ENCODE peak calls at places on chromosomes 4 and X, in nine cellular contexts. X, H, C, Q, Y, G, Z, N and S are unnamed samples.

GRCh38 chr4:44629280-44629866 is 22.1 kb downstream of the YIPF7 start:
- DNase-seq in Q (peak; percentile 47), H (peak; percentile 35), Z (no peak), C (peak; percentile 54), X (no peak), N (peak; percentile 47), Y (no peak), G (no peak), S (peak; percentile 15)

GRCh38 chrX:120549483-120550452 is 11.0 kb downstream of the CUL4B start:
- DNase-seq in H (peak; percentile 83), G (no peak), X (peak; percentile 29), C (no peak), N (no peak), Q (peak; percentile 9), Z (no peak), Y (no peak), S (no peak)

GRCh38 chrX:139826065-139827044 is 106.5 kb downstream of the ATP11C start:
- DNase-seq in N (no peak), Q (no peak), H (no peak), C (no peak), Z (peak; percentile 45), Y (no peak), X (no peak), G (no peak), S (peak; percentile 4)

GRCh38 chrX:46791927-46792825 is 33.3 kb upstream of the SLC9A7 start:
- DNase-seq in Y (no peak), Z (no peak), N (peak; percentile 30), X (no peak), H (peak; percentile 63), G (no peak), Q (no peak), C (no peak), S (peak; percentile 57)

GRCh38 chr4:187464561-187464960 is 531.0 kb upstream of the ZFP42 start:
- DNase-seq in X (no peak), Z (no peak), Q (no peak), Y (no peak), G (no peak), N (no peak), C (no peak), H (no peak), S (no peak)

GRCh38 chr4:118759481-118759880 is 74.3 kb downstream of the METTL14 start:
- DNase-seq in X (no peak), C (no peak), Y (no peak), Q (no peak), H (no peak), G (no peak), Z (no peak), N (no peak), S (no peak)

GRCh38 chr4:100981447-100982204 is 365.7 kb downstream of the PPP3CA start:
- DNase-seq in N (no peak), X (no peak), Z (no peak), Y (no peak), Q (no peak), G (no peak), H (no peak), C (no peak), S (no peak)

GRCh38 chrX:123818243-123818642 is 41.6 kb upstream of the XIAP start:
- DNase-seq in X (no peak), Y (no peak), Q (no peak), G (no peak), C (no peak), N (no peak), H (no peak), Z (no peak), S (no peak)

GRCh38 chr4:28490669-28491068 is 1630.0 kb downstream of the STIM2 start:
- DNase-seq in N (no peak), H (no peak), Z (no peak), Y (no peak), C (no peak), G (no peak), X (no peak), Q (no peak), S (no peak)

GRCh38 chr4:74330295-74330750 is 22.1 kb downstream of the EPGN start:
- DNase-seq in G (no peak), Y (no peak), X (no peak), H (no peak), Q (no peak), C (no peak), N (no peak), Z (no peak), S (no peak)

GRCh38 chr4:185742766-185743165 is 69.2 kb downstream of the SORBS2 start:
- DNase-seq in N (peak; percentile 75), Z (peak; percentile 55), X (peak; percentile 54), C (no peak), Q (no peak), G (no peak), H (no peak), Y (no peak), S (no peak)

GRCh38 chr4:151582098-151582497 is 173.1 kb downstream of the FHIP1A start:
- DNase-seq in X (no peak), N (no peak), H (no peak), Y (no peak), G (no peak), Q (no peak), Z (no peak), C (no peak), S (no peak)
- H3K4me1 ChIP-seq in X (no peaks in the 10 kb centered on the region), N (peaks cover 6% of the 10 kb centered on the region), H (no peaks in the 10 kb centered on the region), Y (no peaks in the 10 kb centered on the region), G (peaks cover 15% of the 10 kb centered on the region), Q (no peaks in the 10 kb centered on the region), Z (no peaks in the 10 kb centered on the region), C (peaks cover 6% of the 10 kb centered on the region), S (no peaks in the 10 kb centered on the region)

GRCh38 chr4:75555294-75556164 is at the start of gene ODAPH:
- DNase-seq in G (no peak), C (no peak), Q (no peak), N (no peak), Z (no peak), H (no peak), X (no peak), Y (no peak), S (no peak)
- TF ChIP-seq CTCF in G (no peak), C (no peak), Q (no peak), N (no peak), Z (no peak), H (no peak), X (no peak), Y (no peak), S (no peak)

DNA sequence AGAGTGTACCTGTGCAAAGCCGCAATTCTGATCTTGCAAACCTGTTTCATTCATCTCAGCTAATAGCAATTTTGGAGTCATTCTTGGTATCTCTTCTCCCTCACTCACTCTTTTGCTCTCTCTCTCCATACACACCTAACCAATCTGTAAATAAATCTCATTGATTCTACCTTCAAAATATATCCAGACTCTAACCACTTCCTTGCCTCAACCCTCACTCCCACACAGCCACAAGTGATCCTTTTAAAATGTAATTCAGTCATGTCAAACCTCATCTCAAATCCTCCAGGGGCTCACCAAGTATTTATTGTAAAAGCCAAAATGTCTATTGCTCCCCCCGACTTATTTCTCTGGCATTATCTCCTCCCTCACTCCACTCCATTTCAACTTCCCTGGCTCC is 51.7 kb upstream of the SLC10A4 start:
- DNase-seq in Z (no peak), X (no peak), Y (no peak), H (no peak), N (no peak), C (no peak), Q (no peak), G (no peak), S (no peak)
- TF ChIP-seq POLR2A in Z (no peak), X (no peak), Y (no peak), H (no peak), N (no peak), C (no peak), Q (no peak), G (no peak), S (no peak)

GRCh38 chr4:173520921-173521473 is 9.0 kb downstream of the HAND2 start:
- DNase-seq in G (no peak), Y (no peak), X (no peak), H (no peak), Q (no peak), N (no peak), Z (no peak), C (no peak), S (no peak)
- H3K4me1 ChIP-seq in G (peaks cover 56% of the 10 kb centered on the region), Y (peaks cover 34% of the 10 kb centered on the region), X (peaks cover 48% of the 10 kb centered on the region), H (no peaks in the 10 kb centered on the region), Q (peaks cover 34% of the 10 kb centered on the region), N (peaks cover 14% of the 10 kb centered on the region), Z (no peaks in the 10 kb centered on the region), C (peaks cover 12% of the 10 kb centered on the region), S (peaks cover 4% of the 10 kb centered on the region)

GRCh38 chrX:104282326-104282725 is 27.6 kb upstream of the ESX1 start:
- DNase-seq in Y (no peak), C (no peak), N (no peak), X (no peak), Z (no peak), H (no peak), Q (no peak), G (no peak), S (no peak)

GRCh38 chrX:104285201-104285600 is 30.5 kb upstream of the ESX1 start:
- DNase-seq in Q (no peak), G (no peak), C (no peak), X (no peak), Z (no peak), Y (no peak), H (no peak), N (no peak), S (no peak)

GRCh38 chrX:104281564-104281963 is 26.8 kb upstream of the ESX1 start:
- DNase-seq in Q (no peak), X (no peak), H (no peak), Y (no peak), C (no peak), Z (no peak), G (no peak), N (no peak), S (no peak)

GRCh38 chrX:104284407-104285000 is 29.8 kb upstream of the ESX1 start:
- DNase-seq in Y (no peak), Z (no peak), G (no peak), N (no peak), Q (no peak), C (no peak), H (no peak), X (no peak), S (no peak)

GRCh38 chrX:104280609-104281008 is 25.9 kb upstream of the ESX1 start:
- DNase-seq in Q (no peak), Z (no peak), H (no peak), Y (no peak), C (no peak), G (no peak), N (no peak), X (no peak), S (no peak)
- TF ChIP-seq CTCF in Q (no peak), Z (no peak), H (no peak), Y (no peak), C (no peak), G (no peak), N (no peak), X (no peak), S (no peak)